ENCODE peak calls at places on chromosomes 3 and 15, in eight cellular contexts. L, T, W, M, D, E, Q and F are unnamed samples.

GRCh38 chr3:98809561-98809960 is 46.4 kb downstream of the ST3GAL6 start:
- ATAC-seq in W (no peak), E (no peak), D (no peak), M (peak; percentile 72), T (no peak), L (no peak), Q (no peak), F (peak; percentile 34)

GRCh38 chr3:171458056-171458856 is 1.9 kb downstream of the TNIK start:
- ATAC-seq in M (no peak), E (no peak), W (no peak), L (peak; percentile 2), T (no peak), D (no peak), Q (no peak), F (no peak)

GRCh38 chr15:83613716-83614115 is 40.2 kb upstream of the ADAMTSL3 start:
- ATAC-seq in L (no peak), D (no peak), W (no peak), E (no peak), Q (no peak), T (no peak), M (no peak), F (no peak)

GRCh38 chr3:149449799-149450198 is 24.7 kb upstream of the TM4SF4 start:
- ATAC-seq in D (peak; percentile 66), Q (no peak), T (peak; percentile 50), M (no peak), L (no peak), W (peak; percentile 55), E (no peak), F (no peak)

GRCh38 chr15:91627473-91628309 is 225.8 kb upstream of the SLCO3A1 start:
- ATAC-seq in L (peak; percentile 30), M (no peak), D (no peak), Q (no peak), T (no peak), E (peak; percentile 50), W (no peak), F (peak; percentile 85)

GRCh38 chr3:125190781-125191180 is 21.8 kb downstream of the SLC12A8 start:
- ATAC-seq in M (no peak), W (no peak), Q (no peak), D (no peak), E (no peak), T (no peak), L (no peak), F (no peak)

GRCh38 chr15:28975766-28976179 is 90.0 kb downstream of the APBA2 start:
- ATAC-seq in M (peak; percentile 75), W (peak; percentile 78), D (peak; percentile 70), T (peak; percentile 83), E (no peak), L (peak; percentile 87), Q (peak; percentile 88), F (no peak)

GRCh38 chr3:187102073-187102634 is 37.1 kb downstream of the RPL39L start:
- ATAC-seq in T (no peak), M (no peak), Q (peak; percentile 13), D (no peak), L (no peak), E (no peak), W (no peak), F (no peak)

GRCh38 chr15:55518009-55518408 is 10.0 kb upstream of the DNAAF4 start:
- ATAC-seq in M (no peak), T (no peak), E (no peak), Q (no peak), L (no peak), W (no peak), D (no peak), F (no peak)

GRCh38 chr3:58238830-58239229 is 1.2 kb downstream of the ABHD6 start:
- ATAC-seq in W (no peak), T (no peak), Q (no peak), M (no peak), E (no peak), D (no peak), L (no peak), F (no peak)

GRCh38 chr3:65952842-65953241 is 85.9 kb downstream of the MAGI1 start:
- ATAC-seq in L (no peak), T (no peak), E (no peak), D (no peak), Q (no peak), W (no peak), M (no peak), F (no peak)

GRCh38 chr3:189787622-189788021 is 156.4 kb downstream of the TP63 start:
- ATAC-seq in D (no peak), Q (no peak), W (no peak), T (no peak), E (no peak), M (no peak), L (no peak), F (no peak)

GRCh38 chr3:116005404-116005803 is 382.1 kb downstream of the GAP43 start:
- ATAC-seq in M (peak; percentile 38), Q (peak; percentile 93), W (no peak), E (peak; percentile 40), L (no peak), T (no peak), D (no peak), F (peak; percentile 19)

GRCh38 chr3:171673951-171674350 is 136.3 kb downstream of the PLD1 start:
- ATAC-seq in T (no peak), Q (no peak), E (no peak), W (no peak), M (no peak), D (no peak), L (no peak), F (no peak)

GRCh38 chr3:156149781-156150375 is 29.5 kb downstream of the KCNAB1 start:
- ATAC-seq in D (no peak), E (no peak), W (no peak), T (no peak), L (no peak), Q (no peak), M (no peak), F (no peak)

GRCh38 chr3:100041328-100041749 is 73.0 kb downstream of the FILIP1L start:
- ATAC-seq in W (no peak), T (no peak), Q (no peak), L (no peak), D (peak; percentile 55), E (no peak), M (no peak), F (peak; percentile 69)

GRCh38 chr3:154018100-154018696 is 103.0 kb upstream of the ARHGEF26 start:
- ATAC-seq in L (peak; percentile 97), E (no peak), D (no peak), T (peak; percentile 94), M (peak; percentile 92), Q (peak; percentile 80), W (peak; percentile 94), F (no peak)

GRCh38 chr3:64223809-64224570 is 1.3 kb downstream of the PRICKLE2 start:
- ATAC-seq in L (no peak), Q (no peak), E (no peak), T (no peak), W (no peak), M (peak; percentile 12), D (peak; percentile 45), F (no peak)

GRCh38 chr3:182487621-182488020 is 305.7 kb upstream of the ATP11B start:
- ATAC-seq in D (no peak), T (no peak), W (no peak), L (no peak), E (no peak), Q (no peak), M (no peak), F (no peak)

DNA sequence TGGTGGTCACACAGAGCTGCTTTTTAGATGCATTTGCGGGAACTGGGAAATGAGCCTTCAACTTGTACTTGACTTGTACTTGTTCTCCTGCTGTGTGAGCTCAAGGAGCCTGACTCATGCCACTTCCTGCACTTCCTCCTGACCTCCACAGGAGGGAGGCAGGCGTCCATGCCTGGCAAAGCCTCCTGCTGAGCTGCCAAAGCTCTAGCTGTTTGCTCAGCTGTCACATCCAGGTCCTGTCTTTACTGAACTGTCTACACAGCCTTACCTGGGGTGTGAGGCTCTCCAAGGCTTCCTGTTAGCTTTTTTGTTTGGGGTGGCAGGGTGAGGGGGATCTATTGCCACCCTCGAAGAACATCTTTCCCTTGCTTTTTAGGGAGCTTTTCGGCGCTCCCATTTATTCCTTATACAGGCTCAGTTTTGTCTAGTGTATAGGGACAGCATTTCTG is 6.4 kb downstream of the THPO start:
- ATAC-seq in L (peak; percentile 91), M (peak; percentile 99), Q (peak; percentile 96), T (peak; percentile 92), W (peak; percentile 93), E (peak; percentile 92), D (peak; percentile 93), F (peak; percentile 84)
- TF ChIP-seq POLR2AphosphoS5 in L (peak; percentile 29), M (no peak), Q (no peak), T (peak; percentile 32), W (peak; percentile 41), E (no peak), D (peak; percentile 39), F (peak; percentile 74)

GRCh38 chr15:74173545-74174215 is at the start of gene ISLR:
- ATAC-seq in W (no peak), L (peak; percentile 33), E (peak; percentile 28), T (no peak), D (no peak), Q (no peak), M (no peak), F (peak; percentile 77)
- TF ChIP-seq POLR2AphosphoS5 in W (no peak), L (no peak), E (peak; percentile 28), T (no peak), D (no peak), Q (no peak), M (no peak), F (peak; percentile 44)

DNA sequence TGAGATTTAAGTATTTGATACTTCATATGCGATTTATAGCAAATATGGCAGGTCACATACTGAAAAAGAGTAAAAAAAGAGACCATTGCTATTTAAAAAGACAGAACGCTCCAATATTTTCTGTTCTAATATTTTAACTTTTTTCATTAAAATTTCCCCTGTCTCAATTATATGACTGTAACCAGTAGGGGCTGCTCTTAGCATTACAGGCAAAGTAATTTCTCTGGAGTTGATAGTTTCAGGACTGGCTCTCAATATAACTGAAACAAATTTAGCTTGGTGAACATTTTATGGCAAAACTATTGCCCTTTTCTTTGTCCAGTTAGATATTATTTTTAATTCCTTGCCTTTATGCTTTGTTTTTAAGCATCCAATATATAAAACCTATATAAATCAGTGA is 286.3 kb upstream of the ROBO2 start:
- ATAC-seq in W (no peak), D (no peak), M (no peak), T (peak; percentile 44), E (no peak), Q (no peak), L (no peak), F (no peak)
- TF ChIP-seq POLR2AphosphoS5 in W (no peak), D (no peak), M (no peak), T (no peak), E (no peak), Q (no peak), L (no peak), F (no peak)

GRCh38 chr3:123414958-123415792 is 33.7 kb downstream of the ADCY5 start:
- ATAC-seq in Q (peak; percentile 47), D (no peak), L (no peak), E (no peak), M (no peak), T (peak; percentile 29), W (no peak), F (no peak)

GRCh38 chr3:123411340-123412040 is 37.4 kb downstream of the ADCY5 start:
- ATAC-seq in E (no peak), M (no peak), T (no peak), D (no peak), W (no peak), L (no peak), Q (no peak), F (no peak)

GRCh38 chr3:123412076-123412475 is 36.8 kb downstream of the ADCY5 start:
- ATAC-seq in W (peak; percentile 50), L (peak; percentile 73), Q (peak; percentile 80), T (peak; percentile 74), E (no peak), M (no peak), D (no peak), F (peak; percentile 49)

GRCh38 chr3:123410149-123410515 is 38.8 kb downstream of the ADCY5 start:
- ATAC-seq in W (no peak), L (no peak), T (no peak), M (no peak), Q (no peak), E (no peak), D (no peak), F (no peak)

GRCh38 chr3:123412811-123413588 is 35.9 kb downstream of the ADCY5 start:
- ATAC-seq in E (peak; percentile 45), L (peak; percentile 33), T (no peak), M (no peak), Q (no peak), W (no peak), D (no peak), F (peak; percentile 46)
- TF ChIP-seq POLR2AphosphoS5 in E (no peak), L (no peak), T (no peak), M (no peak), Q (no peak), W (no peak), D (no peak), F (peak; percentile 98)